ENCODE peak calls at places on chromosomes 7 and 10, in four cellular contexts. H, N, F and Q are unnamed samples. For H3K4me1, the result is how much of the 10 kb centered on the place peaks cover.

GRCh38 chr10:118045842-118046490 is 775 bp downstream of the RAB11FIP2 start:
- DNase-seq in H (no peak), F (peak), N (peak), Q (no peak)

GRCh38 chr7:116802784-116803183 is 59.6 kb upstream of the CAPZA2 start:
- DNase-seq in H (no peak), N (no peak), F (no peak), Q (no peak)

GRCh38 chr10:85047170-85047834 is 718.9 kb downstream of the CCSER2 start:
- DNase-seq in H (no peak), F (no peak), N (no peak), Q (no peak)

GRCh38 chr7:98771519-98772241 is 98.1 kb downstream of the TMEM130 start:
- DNase-seq in H (peak), N (no peak), F (peak), Q (no peak)

GRCh38 chr7:70830060-70830395 is 301.9 kb upstream of the GALNT17 start:
- DNase-seq in F (no peak), H (no peak), N (no peak), Q (no peak)

GRCh38 chr10:137031-137430 is 1.8 kb downstream of the ZMYND11 start:
- DNase-seq in F (no peak), H (peak), N (no peak), Q (peak)

GRCh38 chr10:72832701-72833100 is 60.8 kb upstream of the OIT3 start:
- DNase-seq in F (no peak), N (no peak), H (no peak), Q (no peak)

GRCh38 chr7:29806131-29806792 is at the start of gene WIPF3:
- DNase-seq in H (peak), F (peak), N (peak), Q (no peak)

GRCh38 chr10:131841669-131842139 is 59.1 kb upstream of the PPP2R2D start:
- DNase-seq in F (no peak), H (no peak), N (no peak), Q (no peak)

GRCh38 chr7:105296491-105296890 is 92.2 kb downstream of the SRPK2 start:
- DNase-seq in F (no peak), N (no peak), H (no peak), Q (no peak)

GRCh38 chr7:95095259-95096122 is 188.1 kb downstream of the PPP1R9A start:
- DNase-seq in F (no peak), H (no peak), N (no peak), Q (no peak)

GRCh38 chr10:125848371-125848770 is 25.0 kb downstream of the BCCIP start:
- DNase-seq in N (no peak), F (no peak), H (no peak), Q (no peak)

GRCh38 chr7:122027058-122027457 is 117.0 kb downstream of the AASS start:
- DNase-seq in N (no peak), F (no peak), H (no peak), Q (no peak)

GRCh38 chr7:30274641-30275040 is 9.8 kb upstream of the ZNRF2 start:
- DNase-seq in H (no peak), F (no peak), N (no peak), Q (no peak)

GRCh38 chr7:46774515-46774914 is 807.4 kb downstream of the TNS3 start:
- DNase-seq in F (no peak), N (peak), H (no peak), Q (no peak)

GRCh38 chr10:31939797-31940708 is 11.4 kb upstream of the ARHGAP12 start:
- DNase-seq in N (no peak), F (no peak), H (no peak), Q (no peak)

GRCh38 chr10:29328988-29329387 is 40.1 kb downstream of the LYZL1 start:
- DNase-seq in N (peak), F (no peak), H (no peak), Q (no peak)

GRCh38 chr7:26664735-26665420 is 199.5 kb downstream of the SKAP2 start:
- DNase-seq in N (no peak), F (no peak), H (no peak), Q (no peak)

GRCh38 chr10:93600861-93601773 is at the start of gene RBP4:
- DNase-seq in F (no peak), H (peak), N (no peak), Q (no peak)

GRCh38 chr7:116169060-116169459 is 41.3 kb upstream of the TES start:
- DNase-seq in F (no peak), N (no peak), H (no peak), Q (no peak)

GRCh38 chr10:4006848-4007247 is 221.8 kb upstream of the KLF6 start:
- DNase-seq in N (no peak), F (no peak), H (no peak), Q (no peak)

GRCh38 chr10:5434017-5434753 is 21.8 kb downstream of the NET1 start:
- DNase-seq in H (no peak), F (no peak), N (no peak), Q (no peak)

GRCh38 chr10:78472542-78472890 is 438.9 kb downstream of the RPS24 start:
- DNase-seq in N (no peak), H (no peak), F (no peak), Q (no peak)

GRCh38 chr7:1906087-1906830 is 236.2 kb downstream of the ELFN1 start:
- DNase-seq in N (no peak), H (no peak), F (no peak), Q (no peak)

GRCh38 chr7:37832194-37832593 is 16.2 kb upstream of the NME8 start:
- DNase-seq in N (peak), F (no peak), H (no peak), Q (no peak)

GRCh38 chr7:44733708-44734481 is 14.8 kb upstream of the ZMIZ2 start:
- DNase-seq in F (no peak), N (no peak), H (no peak), Q (no peak)

GRCh38 chr10:132662186-132662920 is 123.6 kb downstream of the NKX6-2 start:
- DNase-seq in H (no peak), F (no peak), N (no peak), Q (no peak)

GRCh38 chr7:101940830-101941229 is 123.4 kb downstream of the CUX1 start:
- DNase-seq in N (peak), F (peak), H (peak), Q (no peak)

GRCh38 chr10:15182541-15183207 is 14.2 kb upstream of the NMT2 start:
- DNase-seq in H (no peak), F (no peak), N (no peak), Q (no peak)

GRCh38 chr7:135441791-135442190 is 68.1 kb downstream of the CNOT4 start:
- DNase-seq in F (no peak), H (no peak), N (no peak), Q (no peak)

GRCh38 chr7:41915861-41916260 is 213.0 kb upstream of the INHBA start:
- DNase-seq in N (no peak), H (no peak), F (no peak), Q (no peak)

GRCh38 chr7:41921453-41921912 is 218.6 kb upstream of the INHBA start:
- DNase-seq in F (no peak), H (no peak), N (no peak), Q (no peak)

GRCh38 chr7:41916450-41916927 is 213.6 kb upstream of the INHBA start:
- DNase-seq in F (no peak), N (no peak), H (no peak), Q (no peak)

GRCh38 chr7:41912851-41913580 is 210.1 kb upstream of the INHBA start:
- DNase-seq in F (no peak), N (no peak), H (no peak), Q (no peak)

GRCh38 chr7:41918597-41918996 is 215.7 kb upstream of the INHBA start:
- DNase-seq in F (no peak), H (no peak), N (no peak), Q (no peak)
- H3K4me1 ChIP-seq in F (under half), H (under half), N (under half), Q (under half)

GRCh38 chr7:69363131-69363530 is 235.1 kb upstream of the AUTS2 start:
- DNase-seq in H (no peak), N (no peak), F (no peak), Q (no peak)
- H3K4me1 ChIP-seq in H (under half), N (under half), F (under half), Q (under half)

DNA sequence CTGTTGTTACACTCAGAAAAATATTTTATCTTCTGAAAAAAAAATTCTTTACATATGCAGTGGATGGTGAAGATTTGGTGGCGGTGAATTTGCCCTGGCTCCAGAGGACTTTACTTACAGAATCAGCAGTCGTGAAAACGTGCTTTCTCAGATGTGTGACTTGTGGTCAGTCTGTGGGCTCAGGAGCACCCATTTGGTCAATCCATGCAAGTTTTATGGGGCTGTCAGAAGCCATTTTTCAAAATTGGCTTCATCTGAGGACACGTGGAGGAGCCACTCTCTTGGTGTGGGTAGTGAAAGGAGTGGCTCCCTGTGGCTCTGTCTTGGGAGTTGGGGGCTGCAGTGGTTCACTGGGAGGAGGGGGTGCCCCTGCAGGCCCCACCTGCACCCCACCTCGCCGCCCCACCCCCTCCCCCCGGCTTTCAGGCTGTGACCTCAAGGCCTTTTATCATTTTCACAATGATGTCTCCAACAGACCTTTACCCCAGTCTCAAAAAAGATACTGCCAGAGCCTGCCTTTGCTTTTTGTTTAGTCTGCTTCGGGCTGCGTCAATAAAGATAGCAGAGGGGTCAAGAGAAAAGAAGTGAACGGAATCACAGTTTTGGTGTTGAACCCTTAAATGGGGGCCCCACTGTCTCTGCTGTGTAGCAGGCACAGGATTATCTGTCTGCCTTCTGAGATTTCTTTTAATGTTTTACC is 137.4 kb downstream of the MGMT start:
- DNase-seq in F (no peak), H (no peak), N (no peak), Q (no peak)
- H3K4me1 ChIP-seq in F (under half), H (under half), N (under half), Q (under half)

GRCh38 chr10:24957624-24958435 is 5.4 kb upstream of the PRTFDC1 start:
- DNase-seq in H (no peak), F (no peak), N (no peak), Q (no peak)

GRCh38 chr10:24961582-24961981 is 9.2 kb upstream of the PRTFDC1 start:
- DNase-seq in N (no peak), F (no peak), H (no peak), Q (no peak)

GRCh38 chr10:24962998-24963397 is 10.6 kb upstream of the PRTFDC1 start:
- DNase-seq in F (no peak), H (no peak), N (no peak), Q (no peak)

GRCh38 chr10:24963646-24964045 is 11.2 kb upstream of the PRTFDC1 start:
- DNase-seq in F (no peak), N (no peak), H (no peak), Q (no peak)

DNA sequence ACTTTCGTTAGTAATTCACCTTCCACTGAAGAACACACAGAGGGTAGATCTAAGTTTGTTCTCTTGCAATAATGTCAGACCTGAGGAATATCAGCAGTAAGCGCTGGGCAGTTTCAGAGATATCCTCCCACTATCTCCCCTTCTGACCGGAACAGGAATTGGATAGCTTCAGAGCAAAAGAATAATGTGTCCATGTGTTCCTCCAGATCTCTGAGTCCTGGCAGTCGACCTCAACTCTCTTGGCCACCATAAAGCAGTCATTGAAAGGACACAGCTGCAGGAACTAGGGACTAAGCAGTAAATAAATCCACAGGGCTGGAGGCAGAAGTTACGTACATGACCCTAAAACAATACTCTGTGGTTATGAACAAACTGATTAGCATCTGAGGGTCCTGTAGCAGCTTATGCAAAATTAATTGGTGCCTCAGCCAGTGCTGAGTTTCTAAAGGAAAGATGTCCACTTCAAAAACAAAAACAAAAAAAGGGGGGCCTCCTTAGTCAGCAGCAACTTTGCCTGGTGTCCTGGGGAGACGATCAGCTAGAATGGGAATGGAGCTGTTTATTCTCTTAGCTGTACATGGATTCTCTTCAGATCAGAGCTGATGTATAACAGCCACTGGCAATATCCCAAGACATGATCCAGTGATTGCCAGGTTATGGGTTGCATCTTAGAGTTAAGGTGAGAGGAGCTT is 6.4 kb upstream of the PRTFDC1 start:
- DNase-seq in N (peak), H (no peak), F (no peak), Q (no peak)
- H3K4me1 ChIP-seq in N (under half), H (under half), F (under half), Q (under half)

GRCh38 chr7:63968629-63969028 is 30.0 kb upstream of the ZNF722 start:
- DNase-seq in N (no peak), F (no peak), H (no peak), Q (no peak)
- H3K4me1 ChIP-seq in N (under half), F (under half), H (under half), Q (under half)